ENCODE peak calls at places on chromosomes 3 and 15, in six cellular contexts. P is IMR-90; Q is nephron progenitor cell; F is fibroblast of the aortic adventitia; T is CD4-positive, alpha-beta T cell; B is GM10248. U is an unnamed sample.

GRCh38 chr15:95887666-95888480 is 442.6 kb upstream of the NR2F2 start:
- DNase-seq in B (no peak), T (no peak), Q (no peak), F (no peak), P (peak), U (no peak)

GRCh38 chr3:72844436-72844999 is 3.7 kb downstream of the SHQ1 start:
- DNase-seq in P (peak), B (peak), T (no peak), F (peak), Q (no peak), U (no peak)

GRCh38 chr3:101865751-101866509 is 16.6 kb downstream of the NFKBIZ start:
- DNase-seq in T (no peak), F (peak), Q (no peak), P (peak), B (no peak), U (no peak)

GRCh38 chr15:75024102-75024636 is 779 bp downstream of the PPCDC start:
- DNase-seq in B (no peak), T (no peak), P (peak), F (peak), Q (no peak), U (no peak)

GRCh38 chr3:152301745-152302181 is 33.0 kb downstream of the MBNL1 start:
- DNase-seq in B (no peak), P (no peak), T (no peak), Q (no peak), F (no peak), U (no peak)

GRCh38 chr3:64340636-64341240 is 115.5 kb upstream of the PRICKLE2 start:
- DNase-seq in B (no peak), P (peak), Q (no peak), F (peak), T (no peak), U (no peak)

GRCh38 chr3:114809668-114810413 is 337.2 kb downstream of the ZBTB20 start:
- DNase-seq in Q (no peak), T (no peak), B (peak), F (no peak), P (peak), U (no peak)

GRCh38 chr15:44194397-44195150 is 497 bp downstream of the FRMD5 start:
- DNase-seq in F (peak), P (peak), B (peak), Q (no peak), T (peak), U (peak)

GRCh38 chr3:17833786-17834559 is 91.5 kb upstream of the TBC1D5 start:
- DNase-seq in B (no peak), T (no peak), P (no peak), Q (no peak), F (no peak), U (no peak)

GRCh38 chr15:69045810-69046209 is 31.3 kb downstream of the NOX5 start:
- DNase-seq in F (no peak), T (no peak), B (no peak), Q (peak), P (peak), U (no peak)

GRCh38 chr15:40010681-40011080 is 28.3 kb downstream of the SRP14 start:
- DNase-seq in B (no peak), Q (no peak), P (peak), F (peak), T (no peak), U (no peak)

GRCh38 chr3:33173103-33173502 is 45.5 kb downstream of the SUSD5 start:
- DNase-seq in T (no peak), B (no peak), F (no peak), P (no peak), Q (no peak), U (no peak)

GRCh38 chr3:105094588-105094987 is 272.1 kb upstream of the ALCAM start:
- DNase-seq in F (no peak), P (no peak), B (no peak), Q (no peak), T (no peak), U (no peak)

GRCh38 chr3:188663839-188664238 is 507.9 kb upstream of the TPRG1 start:
- DNase-seq in B (no peak), Q (no peak), P (no peak), F (no peak), T (no peak), U (no peak)

GRCh38 chr3:28891485-28891884 is 389.4 kb upstream of the RBMS3 start:
- DNase-seq in F (no peak), T (no peak), Q (no peak), B (no peak), P (no peak), U (no peak)
- TF ChIP-seq CTCF in F (no peak), T (no peak), Q (no peak), B (no peak), P (no peak), U (no peak)

GRCh38 chr15:65028921-65029735 is at the start of gene MTFMT:
- DNase-seq in F (peak), P (peak), T (peak), B (peak), Q (peak), U (peak)
- TF ChIP-seq CTCF in F (peak), P (no peak), T (no peak), B (no peak), Q (no peak), U (no peak)

DNA sequence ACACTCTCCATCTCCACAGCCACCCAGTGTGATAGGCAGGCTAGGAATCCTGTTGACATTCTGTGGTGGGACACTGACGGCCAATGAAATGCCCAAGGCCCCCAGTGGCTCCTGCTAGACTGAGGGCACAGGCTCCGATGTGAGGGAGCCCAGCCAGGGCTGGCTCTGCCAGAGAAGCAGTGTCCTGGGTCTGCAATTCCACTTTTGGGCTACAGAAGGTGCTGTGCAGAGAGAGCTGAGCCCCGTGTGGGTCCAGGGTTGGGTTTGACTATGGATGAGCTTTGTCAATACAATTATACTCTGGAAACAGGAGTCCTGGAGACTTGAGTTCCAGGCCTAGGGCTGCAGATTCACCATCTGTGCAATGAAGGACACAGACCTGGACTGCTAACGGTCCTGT is 55.7 kb upstream of the TMEM115 start:
- DNase-seq in Q (no peak), T (no peak), B (no peak), F (no peak), P (no peak), U (no peak)
- TF ChIP-seq CTCF in Q (no peak), T (no peak), B (no peak), F (no peak), P (no peak), U (no peak)

GRCh38 chr3:11009898-11010297 is 17.4 kb downstream of the SLC6A1 start:
- DNase-seq in Q (no peak), B (no peak), P (no peak), T (no peak), F (no peak), U (no peak)

GRCh38 chr3:11006986-11007385 is 14.4 kb downstream of the SLC6A1 start:
- DNase-seq in B (no peak), P (no peak), T (no peak), F (no peak), Q (no peak), U (no peak)

GRCh38 chr3:11010406-11011165 is 18.0 kb downstream of the SLC6A1 start:
- DNase-seq in B (no peak), T (no peak), Q (no peak), F (no peak), P (no peak), U (no peak)

GRCh38 chr3:11005686-11006256 is 13.2 kb downstream of the SLC6A1 start:
- DNase-seq in B (no peak), P (peak), F (no peak), Q (no peak), T (no peak), U (no peak)

GRCh38 chr3:11007534-11007933 is 15.0 kb downstream of the SLC6A1 start:
- DNase-seq in B (no peak), F (no peak), Q (peak), T (no peak), P (no peak), U (no peak)
- TF ChIP-seq CTCF in B (no peak), F (no peak), Q (peak), T (no peak), P (no peak), U (no peak)

DNA sequence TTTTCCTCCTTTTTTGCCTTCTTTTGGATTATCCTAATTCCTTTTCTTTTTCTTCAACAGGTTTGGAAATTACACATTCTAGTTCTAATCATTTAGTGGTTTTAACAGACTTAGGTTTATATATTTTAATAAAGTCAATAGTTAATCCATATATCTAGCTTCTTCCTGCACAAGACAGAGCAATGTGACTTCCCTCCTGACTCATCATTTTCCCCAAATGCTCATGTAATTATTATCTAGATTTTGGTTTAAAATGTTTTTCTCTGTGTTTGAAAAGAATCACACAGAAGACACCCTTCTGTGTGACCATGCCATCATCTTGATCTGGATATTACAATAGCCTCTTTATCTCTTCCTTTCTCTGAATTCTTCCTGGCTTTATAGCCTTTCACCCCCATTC is 28.6 kb upstream of the SSR3 start:
- DNase-seq in T (no peak), Q (no peak), F (no peak), B (no peak), P (no peak), U (no peak)
- TF ChIP-seq CTCF in T (no peak), Q (no peak), F (no peak), B (no peak), P (no peak), U (no peak)

GRCh38 chr15:42736793-42737528 is at the start of gene CDAN1:
- DNase-seq in Q (peak), P (peak), B (peak), T (peak), F (peak), U (peak)

GRCh38 chr15:42735382-42736165 is 1.4 kb downstream of the CDAN1 start:
- DNase-seq in P (no peak), B (no peak), T (no peak), F (no peak), Q (no peak), U (no peak)

GRCh38 chr15:42736178-42736792 is 643 bp downstream of the CDAN1 start:
- DNase-seq in Q (no peak), P (no peak), T (no peak), F (no peak), B (peak), U (peak)

GRCh38 chr15:42734076-42734672 is 2.8 kb downstream of the CDAN1 start:
- DNase-seq in F (no peak), Q (no peak), T (no peak), P (no peak), B (peak), U (no peak)

DNA sequence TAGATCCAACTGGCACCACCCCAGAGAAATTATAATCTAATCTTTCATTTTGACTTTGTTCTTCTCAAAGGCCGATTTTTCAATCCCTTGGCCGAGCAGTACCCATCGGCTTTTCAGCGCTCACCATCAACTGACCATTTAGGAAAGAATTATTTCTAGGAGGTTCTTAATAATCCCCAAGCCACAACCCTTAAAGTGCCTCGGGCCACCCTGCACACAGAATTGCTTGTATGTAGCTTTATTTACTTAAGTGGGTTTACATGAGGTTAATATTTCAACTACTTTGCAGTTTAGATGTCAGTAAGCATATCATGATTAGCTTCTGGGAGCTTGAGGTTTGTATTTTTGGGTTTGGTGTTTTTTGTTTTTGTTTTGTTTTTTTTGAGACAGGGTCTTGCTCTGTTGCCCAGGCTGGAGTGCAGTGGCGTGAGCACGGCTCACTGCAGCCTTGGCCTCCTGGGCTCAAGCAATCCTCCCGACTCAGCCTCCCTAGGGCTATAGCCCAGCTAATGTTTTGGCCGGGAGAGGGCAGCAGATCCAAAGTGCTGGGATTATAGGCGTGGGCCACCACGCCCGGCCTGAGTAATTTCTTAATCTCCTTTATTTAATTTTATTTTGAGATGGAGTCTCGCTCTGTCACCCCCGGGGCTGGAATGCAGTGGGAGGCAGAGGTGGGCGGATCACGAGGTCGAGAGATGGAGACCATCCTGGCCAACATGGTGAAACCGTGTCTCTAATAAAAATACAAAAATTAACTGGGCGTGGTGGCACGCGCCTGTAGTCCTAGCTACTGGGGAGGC is 801 bp upstream of the CDAN1 start:
- DNase-seq in P (peak), B (no peak), Q (no peak), F (peak), T (no peak), U (no peak)
- TF ChIP-seq CTCF in P (no peak), B (no peak), Q (no peak), F (peak), T (no peak), U (no peak)